ENCODE peak calls at places on chromosomes 4 and X, in five cellular contexts. One of them, this sample, is unnamed.

GRCh38 chrX:22323541-22323940 is 50.8 kb downstream of the CBLL2 start:
- DNase-seq in SK-N-SH: no peak
- DNase-seq in A549: no peak
- DNase-seq in GM23338: no peak
- DNase-seq in HCT116: no peak
- DNase-seq in this sample: no peak

GRCh38 chr4:7762376-7763040 is 177.2 kb downstream of the AFAP1 start:
- DNase-seq in HCT116: no peak
- DNase-seq in GM23338: no peak
- DNase-seq in SK-N-SH: no peak
- DNase-seq in A549: no peak
- DNase-seq in this sample: no peak

GRCh38 chr4:173501592-173502150 is 28.4 kb downstream of the HAND2 start:
- DNase-seq in HCT116: no peak
- DNase-seq in A549: no peak
- DNase-seq in SK-N-SH: no peak
- DNase-seq in GM23338: peak
- DNase-seq in this sample: no peak

GRCh38 chr4:122895336-122895995 is 26.9 kb downstream of the NUDT6 start:
- DNase-seq in A549: no peak
- DNase-seq in SK-N-SH: peak
- DNase-seq in GM23338: no peak
- DNase-seq in HCT116: no peak
- DNase-seq in this sample: no peak

GRCh38 chrX:23742174-23742692 is 843 bp downstream of the ACOT9 start:
- DNase-seq in HCT116: no peak
- DNase-seq in GM23338: peak
- DNase-seq in SK-N-SH: peak
- DNase-seq in A549: peak
- DNase-seq in this sample: no peak

GRCh38 chrX:1492421-1493012 is 39.8 kb upstream of the ASMTL start:
- DNase-seq in A549: no peak
- DNase-seq in SK-N-SH: no peak
- DNase-seq in GM23338: no peak
- DNase-seq in HCT116: no peak
- DNase-seq in this sample: no peak

GRCh38 chr4:118803253-118803652 is 32.7 kb downstream of the SEC24D start:
- DNase-seq in SK-N-SH: no peak
- DNase-seq in A549: no peak
- DNase-seq in GM23338: peak
- DNase-seq in HCT116: no peak
- DNase-seq in this sample: no peak

GRCh38 chrX:46953597-46953996 is 41.4 kb downstream of the JADE3 start:
- DNase-seq in GM23338: peak
- DNase-seq in SK-N-SH: no peak
- DNase-seq in A549: no peak
- DNase-seq in HCT116: no peak
- DNase-seq in this sample: no peak

GRCh38 chrX:8433296-8434094 is 31.1 kb upstream of the VCX3B start:
- DNase-seq in A549: no peak
- DNase-seq in GM23338: no peak
- DNase-seq in HCT116: no peak
- DNase-seq in SK-N-SH: no peak
- DNase-seq in this sample: no peak

GRCh38 chr4:11608992-11609391 is 180.3 kb upstream of the HS3ST1 start:
- DNase-seq in A549: no peak
- DNase-seq in SK-N-SH: no peak
- DNase-seq in GM23338: no peak
- DNase-seq in HCT116: no peak
- DNase-seq in this sample: no peak

GRCh38 chr4:56468097-56468422 is 643 bp downstream of the SRP72 start:
- DNase-seq in HCT116: peak
- DNase-seq in A549: peak
- DNase-seq in GM23338: no peak
- DNase-seq in SK-N-SH: peak
- DNase-seq in this sample: no peak

GRCh38 chrX:19824603-19825002 is 62.8 kb downstream of the SH3KBP1 start:
- DNase-seq in HCT116: no peak
- DNase-seq in A549: no peak
- DNase-seq in SK-N-SH: no peak
- DNase-seq in GM23338: no peak
- DNase-seq in this sample: no peak

GRCh38 chr4:118798658-118799057 is 37.3 kb downstream of the SEC24D start:
- DNase-seq in GM23338: peak
- DNase-seq in SK-N-SH: peak
- DNase-seq in A549: peak
- DNase-seq in HCT116: no peak
- DNase-seq in this sample: no peak

GRCh38 chrX:10484683-10485247 is 135.6 kb downstream of the MID1 start:
- DNase-seq in SK-N-SH: no peak
- DNase-seq in A549: no peak
- DNase-seq in GM23338: peak
- DNase-seq in HCT116: no peak
- DNase-seq in this sample: no peak

GRCh38 chrX:10900585-10901289 is 210.4 kb upstream of the HCCS start:
- DNase-seq in HCT116: no peak
- DNase-seq in GM23338: no peak
- DNase-seq in A549: peak
- DNase-seq in SK-N-SH: no peak
- DNase-seq in this sample: no peak

GRCh38 chr4:41455215-41455614 is 82.7 kb upstream of the LIMCH1 start:
- DNase-seq in HCT116: no peak
- DNase-seq in GM23338: peak
- DNase-seq in SK-N-SH: no peak
- DNase-seq in A549: no peak
- DNase-seq in this sample: no peak

GRCh38 chr4:57943672-57944071 is 833.5 kb upstream of the IGFBP7 start:
- DNase-seq in HCT116: no peak
- DNase-seq in SK-N-SH: no peak
- DNase-seq in A549: no peak
- DNase-seq in GM23338: no peak
- DNase-seq in this sample: peak

GRCh38 chr4:83217721-83218522 is 66.7 kb downstream of the COQ2 start:
- DNase-seq in SK-N-SH: no peak
- DNase-seq in GM23338: no peak
- DNase-seq in A549: no peak
- DNase-seq in HCT116: no peak
- DNase-seq in this sample: peak

GRCh38 chr4:69760455-69760854 is at the start of gene SULT1B1:
- DNase-seq in SK-N-SH: no peak
- DNase-seq in HCT116: no peak
- DNase-seq in A549: no peak
- DNase-seq in GM23338: no peak
- DNase-seq in this sample: peak

GRCh38 chr4:955931-956381 is 17.4 kb downstream of the DGKQ start:
- DNase-seq in GM23338: no peak
- DNase-seq in SK-N-SH: peak
- DNase-seq in HCT116: no peak
- DNase-seq in A549: no peak
- DNase-seq in this sample: no peak

GRCh38 chrX:130179170-130179569 is 7.4 kb downstream of the RAB33A start:
- DNase-seq in GM23338: no peak
- DNase-seq in SK-N-SH: no peak
- DNase-seq in A549: no peak
- DNase-seq in HCT116: no peak
- DNase-seq in this sample: no peak

GRCh38 chr4:109826719-109827118 is 1.1 kb upstream of the RRH start:
- DNase-seq in SK-N-SH: peak
- DNase-seq in GM23338: peak
- DNase-seq in A549: no peak
- DNase-seq in HCT116: no peak
- DNase-seq in this sample: no peak

GRCh38 chr4:107115185-107115847 is 79.2 kb upstream of the DKK2 start:
- DNase-seq in SK-N-SH: peak
- DNase-seq in HCT116: no peak
- DNase-seq in GM23338: peak
- DNase-seq in A549: no peak
- DNase-seq in this sample: peak

GRCh38 chr4:119693127-119693526 is 64.5 kb upstream of the PDE5A start:
- DNase-seq in GM23338: no peak
- DNase-seq in A549: no peak
- DNase-seq in SK-N-SH: no peak
- DNase-seq in HCT116: no peak
- DNase-seq in this sample: no peak

GRCh38 chr4:186693159-186693815 is 30.4 kb downstream of the FAT1 start:
- DNase-seq in GM23338: no peak
- DNase-seq in A549: peak
- DNase-seq in HCT116: peak
- DNase-seq in SK-N-SH: no peak
- DNase-seq in this sample: no peak

GRCh38 chr4:181933471-181933870 is 309.7 kb upstream of the TENM3 start:
- DNase-seq in A549: no peak
- DNase-seq in GM23338: no peak
- DNase-seq in HCT116: no peak
- DNase-seq in SK-N-SH: no peak
- DNase-seq in this sample: no peak

DNA sequence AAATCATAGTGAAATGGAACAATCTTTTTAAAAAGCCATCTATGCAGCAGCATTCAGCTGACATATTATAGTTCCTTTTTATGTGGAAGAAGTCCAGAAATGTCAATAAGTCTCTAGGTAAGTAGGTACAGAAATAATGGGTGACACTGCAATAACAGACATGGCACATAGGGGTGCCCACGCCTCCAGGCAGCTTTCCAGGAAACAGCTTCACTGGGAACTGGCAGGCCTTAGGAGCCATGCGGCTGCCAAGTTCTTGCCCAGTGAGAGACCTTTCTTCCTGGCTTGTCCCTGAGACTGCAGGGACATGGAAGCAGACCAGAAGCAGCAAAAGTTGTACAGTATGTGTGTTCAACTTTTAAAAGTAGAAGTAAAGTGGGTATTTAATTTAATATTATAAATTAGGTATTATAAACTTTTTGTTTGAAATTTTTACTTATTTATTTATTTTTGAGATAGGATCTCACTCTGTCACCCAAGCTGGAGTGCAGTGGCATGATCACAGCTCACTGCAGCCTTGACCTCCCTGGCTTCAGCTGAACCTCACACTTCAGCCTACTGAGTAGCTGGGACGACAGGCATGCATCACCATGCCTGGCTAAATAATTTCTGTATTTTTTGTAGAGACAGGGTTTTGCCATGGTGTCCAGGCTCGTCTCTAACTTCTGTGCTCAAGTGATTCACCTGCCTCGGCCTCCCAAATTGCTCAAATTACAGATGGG is 12.1 kb upstream of the ETNPPL start:
- DNase-seq in HCT116: peak
- DNase-seq in GM23338: peak
- DNase-seq in SK-N-SH: no peak
- DNase-seq in A549: no peak
- DNase-seq in this sample: no peak
- TF ChIP-seq REST in HCT116: no peak
- TF ChIP-seq REST in GM23338: no peak
- TF ChIP-seq REST in SK-N-SH: no peak
- TF ChIP-seq REST in A549: no peak
- TF ChIP-seq REST in this sample: no peak

GRCh38 chr4:6074723-6075122 is 56.5 kb upstream of the C4orf50 start:
- DNase-seq in A549: no peak
- DNase-seq in HCT116: no peak
- DNase-seq in GM23338: no peak
- DNase-seq in SK-N-SH: no peak
- DNase-seq in this sample: no peak

GRCh38 chr4:6069845-6070709 is 51.8 kb upstream of the C4orf50 start:
- DNase-seq in SK-N-SH: no peak
- DNase-seq in A549: no peak
- DNase-seq in GM23338: no peak
- DNase-seq in HCT116: no peak
- DNase-seq in this sample: no peak

GRCh38 chr4:6076391-6076790 is 58.2 kb upstream of the C4orf50 start:
- DNase-seq in A549: peak
- DNase-seq in GM23338: peak
- DNase-seq in SK-N-SH: peak
- DNase-seq in HCT116: no peak
- DNase-seq in this sample: no peak

GRCh38 chr4:6071191-6071958 is 53.1 kb upstream of the C4orf50 start:
- DNase-seq in HCT116: no peak
- DNase-seq in SK-N-SH: no peak
- DNase-seq in GM23338: peak
- DNase-seq in A549: no peak
- DNase-seq in this sample: no peak

DNA sequence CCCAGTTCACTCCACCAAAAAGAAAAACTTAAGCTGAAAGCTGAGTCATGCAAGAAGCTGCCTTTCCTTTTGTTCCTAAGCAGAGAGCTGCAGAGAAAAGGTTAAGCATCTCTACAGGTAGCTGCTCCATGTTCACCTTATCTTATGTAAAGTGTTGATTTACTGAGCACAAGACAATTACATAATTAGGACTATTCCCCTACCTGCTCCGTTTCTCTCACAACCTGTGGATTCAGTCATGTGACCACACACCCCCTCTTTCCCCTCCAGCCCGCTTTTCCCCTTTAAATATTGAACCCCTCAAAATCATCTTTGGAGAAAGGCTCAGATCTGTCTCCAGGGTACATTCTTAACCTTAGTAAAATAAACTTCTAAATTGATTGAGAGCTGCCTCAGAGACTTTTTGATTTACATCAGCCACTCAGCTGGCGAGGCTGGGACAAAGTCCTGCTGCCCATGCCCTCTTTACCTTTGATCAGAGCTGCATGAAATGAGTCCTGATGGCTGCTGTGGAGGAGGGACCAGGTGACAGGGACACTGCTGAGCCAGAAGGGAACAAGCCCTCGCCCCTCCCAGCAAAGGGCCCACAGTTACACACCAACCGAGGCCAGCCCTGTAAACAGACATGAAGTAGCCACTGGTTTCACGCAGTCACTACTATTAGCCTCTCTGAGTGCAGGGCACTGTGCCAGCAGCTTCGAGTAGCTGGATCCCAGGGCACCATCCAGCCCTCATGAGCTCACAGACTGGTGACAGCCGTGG is 53.9 kb upstream of the C4orf50 start:
- DNase-seq in A549: no peak
- DNase-seq in HCT116: no peak
- DNase-seq in SK-N-SH: peak
- DNase-seq in GM23338: no peak
- DNase-seq in this sample: no peak
- TF ChIP-seq REST in A549: no peak
- TF ChIP-seq REST in HCT116: no peak
- TF ChIP-seq REST in SK-N-SH: no peak
- TF ChIP-seq REST in GM23338: no peak
- TF ChIP-seq REST in this sample: no peak

GRCh38 chr4:151236036-151236435 is 40.9 kb upstream of the PRSS48 start:
- DNase-seq in GM23338: no peak
- DNase-seq in SK-N-SH: no peak
- DNase-seq in A549: no peak
- DNase-seq in HCT116: no peak
- DNase-seq in this sample: no peak
- TF ChIP-seq REST in GM23338: no peak
- TF ChIP-seq REST in SK-N-SH: no peak
- TF ChIP-seq REST in A549: no peak
- TF ChIP-seq REST in HCT116: no peak
- TF ChIP-seq REST in this sample: no peak

DNA sequence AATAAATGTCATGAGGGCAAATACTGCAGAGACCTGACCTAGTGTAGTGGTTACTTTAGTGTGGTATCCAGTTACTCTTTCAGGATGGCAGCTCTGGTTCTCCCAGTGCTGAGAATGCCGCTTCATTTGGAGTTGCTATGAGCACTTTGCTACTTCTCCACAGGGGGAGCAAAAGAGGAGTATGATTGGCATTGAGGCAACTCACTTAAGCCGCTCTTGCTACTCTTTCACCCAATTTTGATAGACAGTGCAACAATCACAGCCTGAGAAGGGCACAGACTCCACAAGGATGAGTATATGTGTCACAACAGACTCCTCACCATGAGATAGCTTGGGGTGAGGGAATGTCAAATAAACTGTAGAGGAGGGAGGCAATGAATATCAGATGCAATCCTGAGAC is 81.2 kb downstream of the NPY1R start:
- DNase-seq in GM23338: peak
- DNase-seq in SK-N-SH: peak
- DNase-seq in HCT116: peak
- DNase-seq in A549: no peak
- DNase-seq in this sample: no peak
- TF ChIP-seq REST in GM23338: no peak
- TF ChIP-seq REST in SK-N-SH: no peak
- TF ChIP-seq REST in HCT116: no peak
- TF ChIP-seq REST in A549: no peak
- TF ChIP-seq REST in this sample: no peak